ENCODE peak calls at places on chromosomes 7 and 10, in ten cellular contexts. W is small intestine; Z is EH; N is iPS-NIHi11; V is aorta; A is HS-5; L is activated T-cell treated with anti-CD3 and anti-CD28 coated beads, Interleukin-2, amount 50 U/mL, for 72 hours; T is activated CD8-positive, alpha-beta memory T cell treated with anti-CD3 and anti-CD28 coated beads for 4 hours; P is fibroblast of the conjunctiva; I is NCI-H510A. K is an unnamed sample.

GRCh38 chr7:3336042-3336665 is 35.1 kb downstream of the SDK1 start:
- DNase-seq in A (no peak), N (no peak), W (no peak), V (no peak), L (no peak), I (no peak), Z (no peak), T (no peak), P (no peak), K (no peak)

GRCh38 chr7:80181411-80181810 is 46.8 kb downstream of the GNAI1 start:
- DNase-seq in L (no peak), N (no peak), Z (no peak), P (no peak), V (no peak), T (no peak), A (no peak), W (no peak), I (no peak), K (no peak)

GRCh38 chr10:1947464-1948043 is 210.2 kb upstream of the ADARB2 start:
- DNase-seq in W (no peak), L (no peak), V (no peak), Z (no peak), T (no peak), A (no peak), P (no peak), N (no peak), I (no peak), K (no peak)

GRCh38 chr7:155298288-155298833 is 683 bp downstream of the INSIG1 start:
- DNase-seq in N (no peak), L (peak), W (no peak), Z (no peak), A (no peak), P (no peak), V (no peak), T (no peak), I (no peak), K (no peak)

GRCh38 chr10:7670157-7670556 is 3.4 kb upstream of the ITIH5 start:
- DNase-seq in V (no peak), L (no peak), T (no peak), P (no peak), I (no peak), N (no peak), W (no peak), Z (no peak), A (no peak), K (no peak)

GRCh38 chr7:91824201-91824600 is 56.3 kb downstream of the MTERF1 start:
- DNase-seq in L (no peak), N (no peak), T (no peak), P (no peak), W (no peak), A (no peak), Z (no peak), I (no peak), V (no peak), K (no peak)

GRCh38 chr7:142592231-142592630 is 157.0 kb upstream of the PRSS1 start:
- DNase-seq in W (no peak), Z (no peak), V (no peak), P (no peak), T (no peak), L (no peak), N (no peak), A (no peak), I (no peak), K (no peak)

GRCh38 chr7:19830604-19831003 is 57.2 kb upstream of the TMEM196 start:
- DNase-seq in L (no peak), V (no peak), W (no peak), I (no peak), P (no peak), T (no peak), Z (no peak), N (no peak), A (no peak), K (no peak)

GRCh38 chr10:97726636-97727178 is 10.2 kb upstream of the ZFYVE27 start:
- DNase-seq in I (no peak), A (peak), N (peak), P (no peak), V (no peak), L (no peak), T (no peak), Z (peak), W (peak), K (no peak)

GRCh38 chr10:62437696-62438095 is 63.5 kb downstream of the ZNF365 start:
- DNase-seq in A (peak), Z (peak), N (peak), L (peak), T (no peak), V (no peak), W (peak), I (no peak), P (peak), K (no peak)

GRCh38 chr7:40758590-40758989 is 623.8 kb downstream of the SUGCT start:
- DNase-seq in Z (no peak), L (no peak), W (no peak), I (no peak), A (no peak), V (no peak), T (no peak), N (no peak), P (no peak), K (no peak)

GRCh38 chr10:43235070-43235900 is 31.6 kb downstream of the RASGEF1A start:
- DNase-seq in L (no peak), P (no peak), V (peak), T (no peak), W (no peak), N (no peak), Z (no peak), A (no peak), I (no peak), K (no peak)

GRCh38 chr10:96255569-96256335 is 15.6 kb downstream of the BLNK start:
- DNase-seq in W (no peak), I (no peak), N (no peak), V (no peak), P (no peak), Z (no peak), T (no peak), L (no peak), A (no peak), K (no peak)

K was measured in T-helper 17 cell.